ENCODE peak calls at places on chromosomes 2 and 18, in five cellular contexts. One of them, this sample, is unnamed.

GRCh38 chr2:54446625-54447024 is 9.5 kb upstream of the SPTBN1 start:
- DNase-seq in body of pancreas: no peak
- DNase-seq in tibial nerve: no peak
- DNase-seq in heart left ventricle: no peak
- DNase-seq in adrenal gland: no peak
- DNase-seq in this sample: no peak

GRCh38 chr2:42089340-42089925 is 41.6 kb downstream of the PKDCC start:
- DNase-seq in heart left ventricle: peak
- DNase-seq in body of pancreas: peak
- DNase-seq in adrenal gland: peak
- DNase-seq in tibial nerve: no peak
- DNase-seq in this sample: no peak

GRCh38 chr2:26875808-26876207 is 27.9 kb downstream of the DPYSL5 start:
- DNase-seq in tibial nerve: no peak
- DNase-seq in body of pancreas: no peak
- DNase-seq in heart left ventricle: no peak
- DNase-seq in adrenal gland: no peak
- DNase-seq in this sample: no peak

GRCh38 chr2:28382755-28383154 is 9.9 kb upstream of the FOSL2 start:
- DNase-seq in tibial nerve: no peak
- DNase-seq in body of pancreas: no peak
- DNase-seq in heart left ventricle: no peak
- DNase-seq in adrenal gland: no peak
- DNase-seq in this sample: no peak

GRCh38 chr2:13193075-13193474 is 476.3 kb downstream of the TRIB2 start:
- DNase-seq in adrenal gland: no peak
- DNase-seq in tibial nerve: no peak
- DNase-seq in heart left ventricle: no peak
- DNase-seq in body of pancreas: no peak
- DNase-seq in this sample: no peak

GRCh38 chr2:141641462-141641861 is 489.4 kb downstream of the LRP1B start:
- DNase-seq in body of pancreas: no peak
- DNase-seq in adrenal gland: no peak
- DNase-seq in heart left ventricle: no peak
- DNase-seq in tibial nerve: no peak
- DNase-seq in this sample: no peak

GRCh38 chr18:29154758-29155725 is 978.1 kb upstream of the CDH2 start:
- DNase-seq in heart left ventricle: no peak
- DNase-seq in adrenal gland: no peak
- DNase-seq in body of pancreas: peak
- DNase-seq in tibial nerve: no peak
- DNase-seq in this sample: peak

GRCh38 chr2:163748420-163748819 is 12.6 kb upstream of the FIGN start:
- DNase-seq in heart left ventricle: no peak
- DNase-seq in body of pancreas: no peak
- DNase-seq in tibial nerve: no peak
- DNase-seq in adrenal gland: no peak
- DNase-seq in this sample: no peak

GRCh38 chr18:37669991-37670534 is 104.5 kb upstream of the CELF4 start:
- DNase-seq in body of pancreas: no peak
- DNase-seq in adrenal gland: no peak
- DNase-seq in heart left ventricle: no peak
- DNase-seq in tibial nerve: no peak
- DNase-seq in this sample: no peak

GRCh38 chr2:220228310-220229006 is 601.0 kb downstream of the SLC4A3 start:
- DNase-seq in adrenal gland: no peak
- DNase-seq in body of pancreas: peak
- DNase-seq in tibial nerve: no peak
- DNase-seq in heart left ventricle: no peak
- DNase-seq in this sample: peak

GRCh38 chr2:147351789-147352188 is 493.0 kb upstream of the ACVR2A start:
- DNase-seq in heart left ventricle: no peak
- DNase-seq in adrenal gland: no peak
- DNase-seq in tibial nerve: no peak
- DNase-seq in body of pancreas: peak
- DNase-seq in this sample: no peak

GRCh38 chr2:207475546-207475945 is 54.2 kb upstream of the CREB1 start:
- DNase-seq in body of pancreas: no peak
- DNase-seq in heart left ventricle: no peak
- DNase-seq in tibial nerve: no peak
- DNase-seq in adrenal gland: no peak
- DNase-seq in this sample: no peak

GRCh38 chr18:29651121-29651675 is 1391.3 kb downstream of the DSC3 start:
- DNase-seq in body of pancreas: no peak
- DNase-seq in heart left ventricle: no peak
- DNase-seq in tibial nerve: no peak
- DNase-seq in adrenal gland: no peak
- DNase-seq in this sample: no peak

GRCh38 chr18:24112874-24113615 is 25.8 kb upstream of the CABYR start:
- DNase-seq in body of pancreas: peak
- DNase-seq in tibial nerve: no peak
- DNase-seq in adrenal gland: peak
- DNase-seq in heart left ventricle: no peak
- DNase-seq in this sample: no peak
- H3K27ac ChIP-seq in body of pancreas: peak
- H3K27ac ChIP-seq in tibial nerve: no peak
- H3K27ac ChIP-seq in adrenal gland: peak
- H3K27ac ChIP-seq in heart left ventricle: no peak
- H3K27ac ChIP-seq in this sample: no peak

DNA sequence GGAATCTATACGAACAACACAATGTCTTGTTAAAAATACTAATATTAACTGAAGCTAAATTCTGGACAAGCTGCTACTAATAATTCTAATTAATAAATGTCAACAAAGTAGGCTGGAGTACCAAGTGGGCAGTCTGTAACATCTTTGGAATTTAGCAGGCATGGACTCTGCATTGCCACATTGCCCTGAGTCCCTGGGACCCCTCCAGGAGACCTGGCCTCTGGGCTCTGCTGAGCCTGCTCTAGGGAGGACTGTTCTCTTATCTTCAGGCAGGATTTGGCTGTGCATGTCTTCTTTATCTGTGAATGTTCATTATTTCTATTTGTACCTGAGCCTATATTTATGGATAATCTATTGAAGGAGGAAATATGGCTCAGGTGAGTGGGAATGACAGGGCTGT is 28.8 kb upstream of the SETBP1 start:
- DNase-seq in heart left ventricle: no peak
- DNase-seq in body of pancreas: no peak
- DNase-seq in adrenal gland: no peak
- DNase-seq in tibial nerve: no peak
- DNase-seq in this sample: no peak
- H3K4me3 ChIP-seq in heart left ventricle: no peak
- H3K4me3 ChIP-seq in body of pancreas: no peak
- H3K4me3 ChIP-seq in adrenal gland: no peak
- H3K4me3 ChIP-seq in tibial nerve: no peak
- H3K4me3 ChIP-seq in this sample: no peak

DNA sequence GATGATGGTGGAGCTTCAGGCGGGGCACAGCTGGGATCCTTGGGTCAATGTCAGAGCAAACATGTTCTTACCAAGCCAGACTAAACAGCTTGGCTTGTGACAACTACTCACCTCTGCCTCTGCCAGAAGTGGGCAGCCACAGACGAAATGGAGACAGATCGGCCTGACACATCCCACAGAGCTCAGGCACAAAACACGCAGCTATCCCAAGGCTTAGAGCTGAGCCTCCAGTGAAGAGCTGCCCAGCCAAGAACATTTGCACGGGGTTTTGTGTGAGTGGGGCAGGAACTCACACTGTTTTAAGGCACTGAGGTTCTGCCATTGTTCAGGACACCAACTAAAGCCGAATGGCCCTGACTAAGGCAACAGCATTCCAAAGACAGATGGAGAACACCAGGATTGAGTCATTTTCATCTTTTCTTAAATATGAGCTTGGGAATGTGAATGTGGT is 12.8 kb downstream of the PXDN start:
- DNase-seq in adrenal gland: no peak
- DNase-seq in heart left ventricle: peak
- DNase-seq in body of pancreas: no peak
- DNase-seq in tibial nerve: no peak
- DNase-seq in this sample: peak
- H3K27ac ChIP-seq in adrenal gland: no peak
- H3K27ac ChIP-seq in heart left ventricle: peak
- H3K27ac ChIP-seq in body of pancreas: no peak
- H3K27ac ChIP-seq in tibial nerve: peak
- H3K27ac ChIP-seq in this sample: peak

DNA sequence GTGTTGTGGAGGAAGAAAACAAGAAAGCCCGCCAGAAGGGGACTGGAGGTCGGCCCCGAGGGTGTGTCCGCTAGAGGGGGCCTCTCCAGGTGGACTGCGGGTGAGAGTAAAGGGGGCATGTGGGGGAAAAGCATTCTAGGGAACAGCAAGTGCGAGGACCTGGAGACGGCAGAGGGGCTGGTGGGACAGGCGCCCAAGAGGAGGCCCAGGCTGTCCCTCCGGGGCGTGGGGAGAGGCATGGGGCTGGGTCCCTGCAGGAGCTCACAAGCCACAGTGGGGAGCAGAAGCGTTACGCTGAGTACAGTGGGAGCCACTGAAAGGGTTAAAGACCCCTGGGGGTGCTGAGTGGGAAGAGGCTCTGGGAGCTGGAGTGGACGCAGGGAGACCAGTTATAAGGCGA is 1.6 kb upstream of the KLF11 start:
- DNase-seq in tibial nerve: no peak
- DNase-seq in body of pancreas: no peak
- DNase-seq in heart left ventricle: no peak
- DNase-seq in adrenal gland: no peak
- DNase-seq in this sample: no peak
- H3K4me3 ChIP-seq in tibial nerve: no peak
- H3K4me3 ChIP-seq in body of pancreas: no peak
- H3K4me3 ChIP-seq in heart left ventricle: peak
- H3K4me3 ChIP-seq in adrenal gland: no peak
- H3K4me3 ChIP-seq in this sample: no peak

GRCh38 chr2:30283931-30284565 is 52.7 kb downstream of the LBH start:
- DNase-seq in heart left ventricle: peak
- DNase-seq in adrenal gland: no peak
- DNase-seq in body of pancreas: no peak
- DNase-seq in tibial nerve: no peak
- DNase-seq in this sample: no peak
- H3K27ac ChIP-seq in heart left ventricle: no peak
- H3K27ac ChIP-seq in adrenal gland: no peak
- H3K27ac ChIP-seq in body of pancreas: no peak
- H3K27ac ChIP-seq in tibial nerve: no peak
- H3K27ac ChIP-seq in this sample: no peak

GRCh38 chr2:85278361-85278760 is 49.4 kb downstream of the TGOLN2 start:
- DNase-seq in tibial nerve: no peak
- DNase-seq in heart left ventricle: no peak
- DNase-seq in adrenal gland: no peak
- DNase-seq in body of pancreas: no peak
- DNase-seq in this sample: peak
- H3K4me3 ChIP-seq in tibial nerve: no peak
- H3K4me3 ChIP-seq in heart left ventricle: peak
- H3K4me3 ChIP-seq in adrenal gland: no peak
- H3K4me3 ChIP-seq in body of pancreas: no peak
- H3K4me3 ChIP-seq in this sample: no peak

GRCh38 chr2:230874456-230874855 is 9.7 kb downstream of the ITM2C start:
- DNase-seq in heart left ventricle: no peak
- DNase-seq in tibial nerve: no peak
- DNase-seq in body of pancreas: no peak
- DNase-seq in adrenal gland: no peak
- DNase-seq in this sample: no peak
- H3K27ac ChIP-seq in heart left ventricle: no peak
- H3K27ac ChIP-seq in tibial nerve: no peak
- H3K27ac ChIP-seq in body of pancreas: no peak
- H3K27ac ChIP-seq in adrenal gland: no peak
- H3K27ac ChIP-seq in this sample: no peak

DNA sequence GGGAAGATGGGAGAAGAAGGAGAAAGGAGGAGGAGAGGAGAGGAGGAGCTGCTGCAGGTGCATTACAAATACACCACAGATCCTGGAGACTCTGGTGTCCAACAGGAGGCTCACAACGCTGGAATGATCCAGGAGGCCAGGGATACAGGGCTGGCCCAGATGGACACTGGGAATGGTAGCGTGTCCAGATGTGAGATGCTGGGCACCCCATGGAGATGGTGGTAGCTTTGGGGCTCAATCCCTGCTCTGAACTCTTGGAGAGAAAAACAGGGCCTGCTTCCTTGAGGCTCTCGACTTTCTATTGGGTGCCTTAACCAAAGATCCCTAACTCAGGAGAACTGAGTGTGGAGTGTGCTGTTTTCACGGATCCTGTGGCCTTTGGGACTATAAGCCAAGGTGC is 118.6 kb upstream of the PXDN start:
- DNase-seq in body of pancreas: no peak
- DNase-seq in adrenal gland: no peak
- DNase-seq in tibial nerve: no peak
- DNase-seq in heart left ventricle: no peak
- DNase-seq in this sample: no peak
- H3K4me3 ChIP-seq in body of pancreas: no peak
- H3K4me3 ChIP-seq in adrenal gland: no peak
- H3K4me3 ChIP-seq in tibial nerve: no peak
- H3K4me3 ChIP-seq in heart left ventricle: no peak
- H3K4me3 ChIP-seq in this sample: no peak

GRCh38 chr2:146031158-146031557 is 1511.2 kb upstream of the ZEB2 start:
- DNase-seq in adrenal gland: no peak
- DNase-seq in heart left ventricle: no peak
- DNase-seq in tibial nerve: no peak
- DNase-seq in body of pancreas: no peak
- DNase-seq in this sample: no peak
- H3K27ac ChIP-seq in adrenal gland: no peak
- H3K27ac ChIP-seq in heart left ventricle: no peak
- H3K27ac ChIP-seq in tibial nerve: no peak
- H3K27ac ChIP-seq in body of pancreas: no peak
- H3K27ac ChIP-seq in this sample: no peak

This sample was measured in AG04450.